ENCODE peak calls at places on chromosome 5, in six cellular contexts. J is mesendoderm, L is heart right ventricle, V is ovary, C is SJSA1, Q is sigmoid colon. U is an unnamed sample.

GRCh38 chr5:16540421-16540820 is 74.8 kb upstream of the ZNF622 start:
- DNase-seq in J (no peak), L (no peak), V (no peak), C (peak; percentile 70), Q (no peak), U (no peak)

GRCh38 chr5:14917719-14918118 is 46.1 kb upstream of the ANKH start:
- DNase-seq in J (no peak), L (no peak), V (no peak), C (peak; percentile 30), Q (no peak), U (no peak)

GRCh38 chr5:148860599-148860998 is 34.2 kb downstream of the ADRB2 start:
- DNase-seq in J (no peak), L (no peak), V (no peak), C (no peak), Q (no peak), U (no peak)

GRCh38 chr5:52989025-52989780 is at the start of gene ITGA2:
- DNase-seq in J (peak; percentile 62), L (peak; percentile 32), V (peak; percentile 56), C (peak; percentile 66), Q (peak; percentile 68), U (peak; percentile 82)

GRCh38 chr5:139861021-139861888 is 65.6 kb downstream of the PSD2 start:
- DNase-seq in J (no peak), L (no peak), V (peak; percentile 59), C (no peak), Q (no peak), U (no peak)

GRCh38 chr5:7801898-7802614 is 48.9 kb downstream of the CFAP90 start:
- DNase-seq in J (no peak), L (no peak), V (no peak), C (no peak), Q (no peak), U (no peak)

GRCh38 chr5:56128166-56128565 is 105.0 kb downstream of the ANKRD55 start:
- DNase-seq in J (no peak), L (no peak), V (no peak), C (peak; percentile 11), Q (no peak), U (no peak)

GRCh38 chr5:159061186-159061796 is 38.4 kb downstream of the EBF1 start:
- DNase-seq in J (peak; percentile 17), L (peak; percentile 52), V (peak; percentile 51), C (peak; percentile 95), Q (peak; percentile 76), U (peak; percentile 92)

GRCh38 chr5:77390222-77390621 is 101.9 kb downstream of the WDR41 start:
- DNase-seq in J (no peak), L (no peak), V (peak; percentile 41), C (no peak), Q (no peak), U (no peak)

GRCh38 chr5:66646570-66646969 is 50.4 kb downstream of the MAST4 start:
- DNase-seq in J (no peak), L (no peak), V (no peak), C (no peak), Q (no peak), U (no peak)

GRCh38 chr5:171143171-171143570 is 165.9 kb upstream of the TLX3 start:
- DNase-seq in J (no peak), L (no peak), V (no peak), C (no peak), Q (no peak), U (no peak)

GRCh38 chr5:66666778-66667177 is 70.6 kb downstream of the MAST4 start:
- DNase-seq in J (no peak), L (peak; percentile 32), V (no peak), C (no peak), Q (no peak), U (no peak)

GRCh38 chr5:68554566-68555279 is 339.2 kb downstream of the PIK3R1 start:
- DNase-seq in J (peak; percentile 36), L (peak; percentile 33), V (peak; percentile 59), C (no peak), Q (no peak), U (peak; percentile 87)

GRCh38 chr5:11540112-11540511 is 364.1 kb downstream of the CTNND2 start:
- DNase-seq in J (peak; percentile 39), L (no peak), V (no peak), C (no peak), Q (no peak), U (no peak)

GRCh38 chr5:2119578-2119977 is 236.9 kb upstream of the IRX4 start:
- DNase-seq in J (no peak), L (no peak), V (no peak), C (no peak), Q (no peak), U (no peak)

GRCh38 chr5:36978196-36978595 is 101.6 kb downstream of the NIPBL start:
- DNase-seq in J (no peak), L (no peak), V (no peak), C (no peak), Q (no peak), U (no peak)

GRCh38 chr5:141914154-141914743 is 9.4 kb upstream of the DELE1 start:
- DNase-seq in J (peak; percentile 50), L (peak; percentile 45), V (peak; percentile 58), C (peak; percentile 16), Q (peak; percentile 71), U (peak; percentile 78)

GRCh38 chr5:157836121-157836753 is 22.7 kb downstream of the CLINT1 start:
- DNase-seq in J (peak; percentile 55), L (no peak), V (no peak), C (no peak), Q (no peak), U (no peak)

GRCh38 chr5:151139015-151139414 is 18.6 kb downstream of the ANXA6 start:
- DNase-seq in J (no peak), L (no peak), V (no peak), C (no peak), Q (no peak), U (no peak)

GRCh38 chr5:109239501-109239900 is 170.3 kb downstream of the PJA2 start:
- DNase-seq in J (peak; percentile 93), L (no peak), V (no peak), C (no peak), Q (no peak), U (no peak)

GRCh38 chr5:132905938-132906337 is 32.5 kb downstream of the LEAP2 start:
- DNase-seq in J (no peak), L (no peak), V (no peak), C (no peak), Q (no peak), U (no peak)

GRCh38 chr5:155471027-155471426 is 457.5 kb downstream of the KIF4B start:
- DNase-seq in J (no peak), L (no peak), V (no peak), C (no peak), Q (no peak), U (no peak)

GRCh38 chr5:172410839-172411238 is 43.5 kb downstream of the SH3PXD2B start:
- DNase-seq in J (no peak), L (no peak), V (no peak), C (no peak), Q (no peak), U (no peak)

GRCh38 chr5:154962494-154962893 is 21.6 kb downstream of the MRPL22 start:
- DNase-seq in J (no peak), L (no peak), V (no peak), C (no peak), Q (no peak), U (no peak)

GRCh38 chr5:115640274-115640673 is 14.4 kb upstream of the TMED7 start:
- DNase-seq in J (no peak), L (no peak), V (no peak), C (no peak), Q (no peak), U (no peak)

GRCh38 chr5:115637507-115637906 is 11.7 kb upstream of the TMED7 start:
- DNase-seq in J (no peak), L (no peak), V (no peak), C (no peak), Q (no peak), U (no peak)

GRCh38 chr5:115634343-115635132 is 8.7 kb upstream of the TMED7 start:
- DNase-seq in J (peak; percentile 82), L (peak; percentile 86), V (peak; percentile 90), C (peak; percentile 83), Q (peak; percentile 91), U (peak; percentile 96)

GRCh38 chr5:115639377-115639776 is 13.5 kb upstream of the TMED7 start:
- DNase-seq in J (no peak), L (no peak), V (no peak), C (no peak), Q (no peak), U (no peak)

GRCh38 chr5:115636008-115636407 is 10.2 kb upstream of the TMED7 start:
- DNase-seq in J (no peak), L (no peak), V (no peak), C (no peak), Q (no peak), U (no peak)
- H3K4me3 ChIP-seq in J (no peak overlapping the region), L (no peak overlapping the region), V (no peak overlapping the region), C (no peak overlapping the region), Q (no peak overlapping the region), U (no peak overlapping the region)

DNA sequence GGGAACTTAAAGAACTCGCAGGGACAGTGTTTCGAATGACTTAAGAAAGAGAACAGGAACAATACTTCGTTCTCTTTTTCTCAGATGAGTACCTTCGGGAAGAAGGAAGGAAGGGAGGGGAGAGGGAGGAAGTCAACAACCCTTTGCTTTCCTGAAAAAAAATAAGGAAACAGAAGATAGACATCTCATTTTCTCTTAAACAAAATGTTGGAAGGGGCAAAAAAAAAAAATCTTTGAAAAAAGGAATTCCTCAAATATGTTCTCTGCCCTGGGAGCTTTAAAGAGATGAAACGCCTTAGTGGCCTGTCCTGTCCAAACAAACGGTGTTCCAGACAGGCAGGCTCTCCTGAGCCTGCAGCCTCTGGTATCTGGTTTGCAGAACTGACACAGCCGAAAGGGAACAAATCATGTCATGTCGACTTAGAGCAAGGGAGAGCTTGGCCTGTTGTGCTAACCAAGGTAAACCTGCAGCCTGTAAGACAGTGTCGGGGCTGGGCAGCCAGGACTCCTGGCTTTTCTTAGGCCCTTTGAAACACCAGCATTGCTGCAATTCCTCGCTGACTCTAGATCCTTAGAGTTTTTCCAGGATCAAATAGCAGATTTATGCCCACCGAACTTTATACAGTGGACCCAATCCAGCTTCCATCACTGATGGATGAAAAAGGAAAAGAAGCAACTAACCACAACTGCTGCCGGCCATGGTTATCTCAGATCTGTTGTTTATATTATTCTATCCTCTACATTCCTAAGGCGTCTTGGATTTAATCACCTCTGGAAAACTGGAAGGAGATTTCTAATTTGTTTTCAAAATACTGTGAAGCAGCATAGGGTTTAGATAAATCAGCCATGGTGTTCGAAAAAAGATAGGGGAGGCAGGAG is at the start of gene ZNF366:
- DNase-seq in J (no peak), L (no peak), V (no peak), C (peak; percentile 49), Q (no peak), U (no peak)
- H3K4me1 ChIP-seq in J (peaks cover 3% of the 10 kb centered on the region), L (peaks cover 43% of the 10 kb centered on the region), V (peaks cover 2% of the 10 kb centered on the region), C (peaks cover 81% of the 10 kb centered on the region), Q (peaks cover 35% of the 10 kb centered on the region), U (no peaks in the 10 kb centered on the region)

DNA sequence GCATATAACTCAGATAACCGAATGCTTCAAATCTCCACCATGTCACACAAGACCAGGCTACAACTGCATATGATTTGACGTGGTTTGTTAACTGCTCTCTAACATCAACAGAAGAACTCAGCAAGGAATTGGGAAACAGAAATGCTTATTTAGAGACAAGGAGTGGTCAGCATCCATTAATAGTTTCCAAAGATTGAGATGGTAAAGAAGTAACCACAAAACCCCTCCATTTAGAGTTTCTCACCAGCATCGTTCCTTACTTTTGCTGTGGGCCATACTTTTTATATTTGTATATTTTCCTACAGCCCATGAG is 25.2 kb downstream of the DPYSL3 start:
- DNase-seq in J (no peak), L (no peak), V (no peak), C (no peak), Q (no peak), U (no peak)
- H3K4me3 ChIP-seq in J (no peak overlapping the region), L (no peak overlapping the region), V (no peak overlapping the region), C (no peak overlapping the region), Q (no peak overlapping the region), U (no peak overlapping the region)

GRCh38 chr5:143480001-143480400 is 76.5 kb upstream of the NR3C1 start:
- DNase-seq in J (no peak), L (no peak), V (no peak), C (no peak), Q (no peak), U (no peak)
- H3K4me1 ChIP-seq in J (no peaks in the 10 kb centered on the region), L (peaks cover 5% of the 10 kb centered on the region), V (peaks cover 1% of the 10 kb centered on the region), C (no peaks in the 10 kb centered on the region), Q (no peaks in the 10 kb centered on the region), U (no peaks in the 10 kb centered on the region)